ENCODE peak calls at places on chromosome 9, in five cellular contexts. G is cardiac muscle cell; V is naive thymus-derived CD4-positive, alpha-beta T cell; D is body of pancreas; O is ovary. U is an unnamed sample. For H3K27me3, the result is how much of the 10 kb centered on the place peaks cover.

GRCh38 chr9:84711936-84712335 is 42.4 kb downstream of the NTRK2 start:
- DNase-seq in G (no peak), D (peak), V (no peak), O (no peak), U (peak)

GRCh38 chr9:129400001-129400970 is 220.6 kb downstream of the C9orf50 start:
- DNase-seq in G (no peak), D (no peak), V (no peak), O (peak), U (no peak)

GRCh38 chr9:113398796-113399195 is 2.3 kb downstream of the ALAD start:
- DNase-seq in D (no peak), V (no peak), O (no peak), G (no peak), U (no peak)

GRCh38 chr9:17906204-17906840 is 327.5 kb downstream of the SH3GL2 start:
- DNase-seq in D (no peak), O (peak), V (no peak), G (peak), U (no peak)

GRCh38 chr9:28203036-28203435 is 629.8 kb upstream of the C9orf72 start:
- DNase-seq in O (no peak), D (no peak), V (no peak), G (no peak), U (no peak)

GRCh38 chr9:78562021-78562420 is 265.1 kb downstream of the PSAT1 start:
- DNase-seq in D (no peak), V (no peak), G (no peak), O (no peak), U (no peak)

GRCh38 chr9:99635032-99635431 is 186.7 kb upstream of the NR4A3 start:
- DNase-seq in V (no peak), D (no peak), G (no peak), O (no peak), U (no peak)

GRCh38 chr9:121059998-121060636 is 10.0 kb upstream of the C5 start:
- DNase-seq in V (peak), D (peak), O (peak), G (peak), U (no peak)

GRCh38 chr9:34547960-34548603 is 25.3 kb upstream of the ENHO start:
- DNase-seq in O (peak), V (no peak), D (peak), G (peak), U (peak)

GRCh38 chr9:72203205-72203803 is 54.1 kb downstream of the GDA start:
- DNase-seq in O (no peak), V (no peak), D (peak), G (peak), U (no peak)

GRCh38 chr9:37251452-37251851 is 131.1 kb downstream of the ZCCHC7 start:
- DNase-seq in O (no peak), G (no peak), V (no peak), D (no peak), U (no peak)

GRCh38 chr9:91882628-91883027 is 67.4 kb downstream of the ROR2 start:
- DNase-seq in G (no peak), V (no peak), O (no peak), D (no peak), U (no peak)

GRCh38 chr9:469672-470040 is 255.0 kb downstream of the DOCK8 start:
- DNase-seq in O (peak), D (peak), G (no peak), V (no peak), U (no peak)

GRCh38 chr9:76817489-76817888 is 53.3 kb downstream of the PCA3 start:
- DNase-seq in G (no peak), O (no peak), D (no peak), V (no peak), U (peak)

GRCh38 chr9:91781906-91782305 is 168.1 kb downstream of the ROR2 start:
- DNase-seq in O (no peak), G (no peak), D (no peak), V (no peak), U (no peak)

GRCh38 chr9:129596541-129597328 is 24.2 kb downstream of the C9orf50 start:
- DNase-seq in G (peak), D (no peak), V (no peak), O (peak), U (no peak)

GRCh38 chr9:581673-582497 is 259.6 kb upstream of the DMRT1 start:
- DNase-seq in O (no peak), V (no peak), G (peak), D (peak), U (no peak)

GRCh38 chr9:134847752-134848432 is 32.7 kb upstream of the FCN2 start:
- DNase-seq in G (no peak), V (no peak), D (no peak), O (no peak), U (no peak)

GRCh38 chr9:2017459-2018161 is 2.5 kb downstream of the SMARCA2 start:
- DNase-seq in G (peak), V (peak), D (peak), O (peak), U (peak)
- H3K27me3 ChIP-seq in G (under half), V (under half), D (under half), O (under half), U (under half)

DNA sequence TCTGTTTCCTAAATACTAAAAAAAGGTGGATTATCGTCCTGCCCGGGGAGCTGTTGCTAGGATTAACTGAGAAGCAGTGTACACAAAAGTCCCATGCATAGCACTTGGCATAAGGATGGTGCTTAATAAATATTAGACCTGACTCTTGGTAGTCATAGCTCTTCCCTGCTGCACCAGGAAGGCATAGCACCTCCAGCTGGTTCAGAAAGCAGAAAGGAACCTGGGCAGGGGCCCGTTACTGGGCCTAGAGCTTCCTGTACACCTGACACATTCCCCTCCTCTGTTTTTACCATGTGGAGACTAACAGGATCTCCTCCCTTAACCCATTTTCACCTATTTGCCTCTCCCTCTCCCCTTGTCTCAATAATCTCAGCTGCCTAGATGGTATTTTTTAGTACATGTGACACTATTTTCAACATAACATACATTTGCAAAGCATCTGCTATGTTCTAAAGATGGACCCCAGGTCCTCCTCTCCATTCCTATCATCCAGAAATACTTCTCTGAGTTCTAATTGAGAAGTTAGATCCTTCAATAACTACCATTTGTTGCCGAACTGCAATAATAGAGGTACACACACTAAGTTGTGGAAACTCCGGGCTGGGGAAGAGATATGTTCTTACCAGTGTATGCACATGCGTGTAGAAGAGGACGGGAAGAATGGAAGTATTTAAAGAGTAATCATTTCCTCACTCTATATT is 3.2 kb upstream of the ANP32B start:
- DNase-seq in O (no peak), D (no peak), G (no peak), V (no peak), U (no peak)
- H3K27me3 ChIP-seq in O (under half), D (under half), G (half or more), V (under half), U (under half)

GRCh38 chr9:114505187-114506081 is at the start of gene WHRN:
- DNase-seq in G (peak), V (peak), D (peak), O (peak), U (peak)

GRCh38 chr9:114506082-114506390 is 763 bp upstream of the WHRN start:
- DNase-seq in D (no peak), G (no peak), V (no peak), O (no peak), U (no peak)

GRCh38 chr9:114503522-114504340 is 1.5 kb downstream of the WHRN start:
- DNase-seq in G (no peak), V (no peak), O (no peak), D (no peak), U (no peak)

GRCh38 chr9:114504341-114505186 is 709 bp downstream of the WHRN start:
- DNase-seq in G (peak), D (peak), O (peak), V (peak), U (peak)

GRCh38 chr9:114507726-114508125 is 2.5 kb upstream of the WHRN start:
- DNase-seq in O (no peak), D (peak), V (peak), G (peak), U (no peak)
- H3K27me3 ChIP-seq in O (under half), D (under half), V (under half), G (under half), U (under half)

GRCh38 chr9:126699401-126699851 is 85.7 kb downstream of the LMX1B start:
- DNase-seq in G (no peak), D (no peak), V (no peak), O (no peak), U (no peak)

GRCh38 chr9:126698251-126698650 is 84.5 kb downstream of the LMX1B start:
- DNase-seq in D (no peak), O (no peak), G (no peak), V (no peak), U (no peak)

GRCh38 chr9:126700296-126700695 is 86.6 kb downstream of the LMX1B start:
- DNase-seq in O (no peak), G (no peak), V (no peak), D (no peak), U (no peak)

GRCh38 chr9:126697350-126697749 is 83.6 kb downstream of the LMX1B start:
- DNase-seq in D (no peak), V (no peak), O (no peak), G (no peak), U (no peak)

DNA sequence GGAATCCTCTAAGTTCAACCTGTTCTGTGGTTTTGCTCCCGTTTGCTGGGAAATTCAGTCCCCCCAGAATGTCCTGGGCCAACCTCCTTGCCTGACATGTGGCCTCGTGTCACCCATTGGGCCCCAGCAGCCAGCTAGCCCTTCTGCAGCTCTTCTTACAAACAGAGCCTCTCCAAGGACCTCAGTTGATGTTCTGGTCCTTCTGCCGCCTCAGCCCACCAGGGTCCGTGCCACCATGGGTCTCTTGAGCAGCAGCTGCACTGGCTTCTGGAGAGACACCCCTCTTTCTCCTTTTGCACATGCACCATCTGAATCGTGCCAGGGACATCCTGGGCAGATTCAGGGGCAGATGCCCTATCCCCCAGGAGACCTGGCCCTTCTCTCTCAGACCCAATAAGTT is 85.0 kb downstream of the LMX1B start:
- DNase-seq in O (no peak), G (no peak), D (no peak), V (no peak), U (no peak)
- H3K27me3 ChIP-seq in O (under half), G (half or more), D (under half), V (under half), U (under half)